ENCODE peak calls at places on chromosomes 5 and 9, in four cellular contexts. A, I, S and W are unnamed samples.

GRCh38 chr5:81838307-81838906 is 87.5 kb upstream of the SSBP2 start:
- DNase-seq in A (peak; percentile 83), S (peak; percentile 59), I (no peak), W (no peak)

GRCh38 chr5:36744678-36745659 is 131.6 kb upstream of the NIPBL start:
- DNase-seq in I (peak; percentile 93), A (peak; percentile 94), S (peak; percentile 65), W (peak; percentile 70)

GRCh38 chr9:125106285-125106893 is 36.9 kb downstream of the SCAI start:
- DNase-seq in S (no peak), I (no peak), A (no peak), W (no peak)

GRCh38 chr5:123438902-123439301 is 15.7 kb upstream of the CEP120 start:
- DNase-seq in S (no peak), A (no peak), I (no peak), W (no peak)

GRCh38 chr5:3828761-3829160 is 233.1 kb downstream of the IRX1 start:
- DNase-seq in A (peak; percentile 30), I (no peak), S (no peak), W (no peak)

GRCh38 chr5:57900356-57900944 is 417.8 kb upstream of the ACTBL2 start:
- DNase-seq in S (no peak), I (no peak), A (no peak), W (no peak)

GRCh38 chr9:116102596-116102995 is 51.0 kb upstream of the PAPPA start:
- DNase-seq in I (no peak), S (no peak), A (no peak), W (no peak)

GRCh38 chr9:9790216-9790872 is 822.5 kb downstream of the PTPRD start:
- DNase-seq in A (peak; percentile 43), S (peak; percentile 41), I (no peak), W (peak; percentile 36)

GRCh38 chr5:40333459-40334241 is 346.1 kb upstream of the PTGER4 start:
- DNase-seq in I (no peak), A (no peak), S (no peak), W (no peak)

GRCh38 chr9:14417230-14417629 is 103.3 kb upstream of the NFIB start:
- DNase-seq in A (no peak), S (no peak), I (no peak), W (no peak)

GRCh38 chr9:122213589-122214413 is 15.0 kb downstream of the LHX6 start:
- DNase-seq in A (peak; percentile 92), I (peak; percentile 97), S (no peak), W (peak; percentile 82)

GRCh38 chr9:76618762-76619161 is 145.5 kb upstream of the PCA3 start:
- DNase-seq in I (no peak), S (no peak), A (no peak), W (no peak)

GRCh38 chr5:45385321-45386058 is 310.7 kb downstream of the HCN1 start:
- DNase-seq in I (no peak), S (peak; percentile 92), A (peak; percentile 29), W (no peak)

GRCh38 chr9:70601000-70601929 is 186.8 kb upstream of the KLF9 start:
- DNase-seq in S (peak; percentile 100), A (no peak), I (no peak), W (no peak)

GRCh38 chr9:123390337-123391135 is 34.5 kb downstream of the CRB2 start:
- DNase-seq in A (no peak), I (no peak), S (no peak), W (no peak)

GRCh38 chr5:34656700-34657549 is 797 bp downstream of the RAI14 start:
- DNase-seq in I (no peak), S (no peak), A (no peak), W (no peak)

GRCh38 chr9:126057461-126057860 is 269.2 kb upstream of the MVB12B start:
- DNase-seq in I (no peak), A (no peak), S (no peak), W (no peak)

GRCh38 chr5:112957970-112958773 is 18.4 kb upstream of the DCP2 start:
- DNase-seq in A (no peak), S (peak; percentile 89), I (no peak), W (no peak)

GRCh38 chr5:14491505-14491904 is 90.1 kb upstream of the OTULINL start:
- DNase-seq in S (peak; percentile 58), A (no peak), I (no peak), W (no peak)

GRCh38 chr5:96595300-96596090 is 66.7 kb upstream of the CAST start:
- DNase-seq in A (peak; percentile 53), S (no peak), I (peak; percentile 55), W (no peak)

GRCh38 chr5:151245820-151246219 is 7.2 kb upstream of the GM2A start:
- DNase-seq in S (no peak), A (no peak), I (no peak), W (no peak)

GRCh38 chr5:31383734-31384133 is 148.2 kb downstream of the DROSHA start:
- DNase-seq in I (no peak), A (no peak), S (no peak), W (no peak)

GRCh38 chr9:78234810-78235209 is 1.1 kb upstream of the CEP78 start:
- DNase-seq in A (no peak), I (no peak), S (peak; percentile 8), W (no peak)

GRCh38 chr9:71681104-71681707 is 87.1 kb downstream of the CEMIP2 start:
- DNase-seq in A (no peak), I (no peak), S (peak; percentile 46), W (no peak)

GRCh38 chr9:71676460-71676859 is 91.9 kb downstream of the CEMIP2 start:
- DNase-seq in A (no peak), S (no peak), I (no peak), W (no peak)

GRCh38 chr9:71680189-71680983 is 87.9 kb downstream of the CEMIP2 start:
- DNase-seq in I (no peak), S (peak; percentile 15), A (peak; percentile 29), W (no peak)

GRCh38 chr9:71677209-71677608 is 91.1 kb downstream of the CEMIP2 start:
- DNase-seq in S (no peak), A (no peak), I (no peak), W (no peak)

GRCh38 chr9:71678999-71679398 is 89.3 kb downstream of the CEMIP2 start:
- DNase-seq in I (no peak), S (peak; percentile 16), A (no peak), W (no peak)
- H4K8ac ChIP-seq in I (no peak overlapping the region), S (no peak overlapping the region), A (no peak overlapping the region), W (no peak overlapping the region)

DNA sequence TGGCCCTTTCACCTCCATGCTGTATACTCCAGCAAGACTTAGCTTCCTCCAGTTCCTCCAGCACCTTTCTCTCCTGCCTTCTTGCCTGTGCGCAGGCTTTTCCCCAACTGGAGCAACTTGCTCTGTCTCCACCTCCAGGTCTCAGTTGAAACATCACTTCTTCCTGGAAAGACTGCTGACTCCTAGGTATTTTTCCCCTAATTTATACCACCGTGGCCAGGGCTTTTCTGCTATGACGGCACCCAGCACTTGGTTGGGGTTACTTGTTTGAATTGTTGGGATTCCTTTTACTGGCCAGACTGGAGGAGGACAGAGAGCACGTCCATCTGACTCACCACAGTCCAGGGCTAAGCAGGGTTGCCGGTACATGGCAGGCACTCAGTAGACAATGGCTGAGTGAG is 67.5 kb downstream of the KCNIP1 start:
- DNase-seq in A (peak; percentile 40), S (peak; percentile 86), I (no peak), W (no peak)
- H4K8ac ChIP-seq in A (no peak overlapping the region), S (no peak overlapping the region), I (no peak overlapping the region), W (no peak overlapping the region)

GRCh38 chr9:127844821-127845359 is 9.6 kb downstream of the ENG start:
- DNase-seq in S (peak; percentile 52), I (no peak), A (peak; percentile 93), W (no peak)
- H4K8ac ChIP-seq in S (peak overlapping the region; percentile 92), I (peak overlapping the region; percentile 79), A (no peak overlapping the region), W (no peak overlapping the region)

DNA sequence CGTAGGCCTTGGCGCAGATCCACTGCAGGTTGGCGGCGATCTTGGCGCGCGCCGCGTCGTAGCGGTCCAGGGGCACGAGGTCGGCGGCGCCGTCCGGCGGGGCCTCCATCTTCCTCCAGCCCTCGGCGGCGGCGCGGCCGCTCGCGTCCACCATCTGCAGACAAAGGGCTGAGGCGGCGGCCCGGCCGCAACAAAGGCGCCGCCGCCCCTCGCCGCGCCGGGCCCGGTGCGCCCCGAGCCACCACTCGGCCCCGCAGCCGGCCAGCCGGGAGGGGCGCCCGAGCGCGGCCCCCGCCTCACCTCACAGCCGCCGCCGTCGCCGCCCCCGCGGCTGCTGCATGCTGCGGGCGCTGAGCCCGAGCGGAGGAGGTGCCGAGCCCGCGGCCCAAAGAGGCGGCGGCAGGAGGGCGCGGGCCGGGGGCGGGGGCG is 326 bp downstream of the CAMSAP1 start:
- DNase-seq in I (no peak), A (peak; percentile 51), S (peak; percentile 44), W (peak; percentile 61)
- H4K8ac ChIP-seq in I (peak overlapping the region; percentile 89), A (no peak overlapping the region), S (no peak overlapping the region), W (no peak overlapping the region)

DNA sequence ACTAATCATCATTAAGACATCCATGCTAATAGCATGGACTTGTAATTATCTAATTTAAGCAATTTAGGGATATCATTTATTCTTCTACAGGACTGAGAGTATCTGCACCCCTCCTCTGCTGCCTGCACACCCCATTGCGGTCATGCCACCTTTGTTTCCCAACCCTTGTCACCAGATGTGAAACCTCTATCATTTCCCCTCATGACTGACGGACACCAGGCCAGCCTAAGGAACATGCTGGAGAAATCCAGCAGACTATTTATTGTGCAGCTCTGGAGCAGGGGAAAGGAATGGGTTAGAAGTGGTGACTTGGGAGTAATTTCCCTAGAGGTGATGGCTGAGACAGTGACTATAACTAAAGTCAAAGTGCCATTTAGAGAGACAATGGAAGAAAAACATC is 40.7 kb downstream of the UGCG start:
- DNase-seq in I (no peak), S (no peak), A (no peak), W (no peak)
- H4K8ac ChIP-seq in I (no peak overlapping the region), S (no peak overlapping the region), A (no peak overlapping the region), W (no peak overlapping the region)

DNA sequence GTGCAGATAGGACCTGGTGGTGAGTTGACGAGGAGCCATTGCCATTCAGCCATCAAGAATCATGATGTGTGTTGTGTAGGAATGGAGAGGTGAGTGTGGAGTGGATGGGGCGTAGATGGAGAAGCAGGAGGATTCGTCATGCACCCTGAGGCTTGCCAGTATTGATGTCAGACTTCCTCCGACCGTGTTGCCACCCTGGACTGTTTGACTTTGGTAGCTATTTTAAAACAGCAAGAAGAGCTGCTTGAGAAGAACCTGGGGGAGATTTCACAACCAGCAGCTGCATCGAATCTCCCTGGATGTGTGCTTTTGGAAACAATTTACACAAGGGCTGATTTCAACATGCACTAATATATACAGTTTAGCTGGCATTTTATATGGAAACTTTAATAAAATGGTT is 64.3 kb downstream of the TMC1 start:
- DNase-seq in A (no peak), I (no peak), S (peak; percentile 89), W (no peak)
- H4K8ac ChIP-seq in A (no peak overlapping the region), I (no peak overlapping the region), S (peak overlapping the region; percentile 27), W (no peak overlapping the region)

GRCh38 chr9:114289571-114290481 is 33.1 kb upstream of the ORM1 start:
- DNase-seq in S (no peak), A (no peak), I (peak; percentile 44), W (no peak)
- H4K8ac ChIP-seq in S (no peak overlapping the region), A (no peak overlapping the region), I (no peak overlapping the region), W (no peak overlapping the region)

GRCh38 chr9:98192503-98193335 is at the start of gene CORO2A:
- DNase-seq in A (peak; percentile 92), S (peak; percentile 80), I (peak; percentile 88), W (peak; percentile 68)
- H4K8ac ChIP-seq in A (no peak within 1 kb of the TSS), S (peak within 1 kb of the TSS; percentile 80), I (peak within 1 kb of the TSS; percentile 58), W (no peak within 1 kb of the TSS)